ENCODE peak calls at places on chromosomes 5 and 9, in seven cellular contexts. One of them, this sample, is unnamed. For H3K27me3 and H3K4me1, the result is how much of the 10 kb centered on the place peaks cover.

GRCh38 chr9:90795879-90796317 is 5.7 kb upstream of the SYK start:
- DNase-seq in CD8-positive, alpha-beta memory T cell: no peak
- DNase-seq in endothelial cell of umbilical vein: no peak
- DNase-seq in fibroblast of lung: no peak
- DNase-seq in GM23248: no peak
- DNase-seq in right cardiac atrium: no peak
- DNase-seq in ovary: no peak
- DNase-seq in this sample: no peak

GRCh38 chr9:80410106-80410505 is 838.3 kb downstream of the TLE4 start:
- DNase-seq in fibroblast of lung: peak
- DNase-seq in CD8-positive, alpha-beta memory T cell: no peak
- DNase-seq in ovary: peak
- DNase-seq in right cardiac atrium: no peak
- DNase-seq in endothelial cell of umbilical vein: no peak
- DNase-seq in GM23248: no peak
- DNase-seq in this sample: no peak

GRCh38 chr5:94707359-94707758 is 88.9 kb downstream of the SLF1 start:
- DNase-seq in right cardiac atrium: no peak
- DNase-seq in fibroblast of lung: no peak
- DNase-seq in GM23248: no peak
- DNase-seq in CD8-positive, alpha-beta memory T cell: no peak
- DNase-seq in ovary: no peak
- DNase-seq in endothelial cell of umbilical vein: peak
- DNase-seq in this sample: no peak

GRCh38 chr9:96158147-96158546 is 143.8 kb downstream of the HSD17B3 start:
- DNase-seq in endothelial cell of umbilical vein: no peak
- DNase-seq in ovary: no peak
- DNase-seq in right cardiac atrium: no peak
- DNase-seq in GM23248: no peak
- DNase-seq in fibroblast of lung: no peak
- DNase-seq in CD8-positive, alpha-beta memory T cell: no peak
- DNase-seq in this sample: no peak

GRCh38 chr9:134190232-134191121 is 26.1 kb upstream of the RNU6ATAC start:
- DNase-seq in endothelial cell of umbilical vein: no peak
- DNase-seq in CD8-positive, alpha-beta memory T cell: no peak
- DNase-seq in fibroblast of lung: no peak
- DNase-seq in GM23248: no peak
- DNase-seq in ovary: peak
- DNase-seq in right cardiac atrium: peak
- DNase-seq in this sample: no peak

GRCh38 chr9:80146466-80146865 is 574.7 kb downstream of the TLE4 start:
- DNase-seq in endothelial cell of umbilical vein: no peak
- DNase-seq in CD8-positive, alpha-beta memory T cell: no peak
- DNase-seq in ovary: no peak
- DNase-seq in right cardiac atrium: no peak
- DNase-seq in fibroblast of lung: peak
- DNase-seq in GM23248: peak
- DNase-seq in this sample: no peak

GRCh38 chr9:37953775-37954437 is 50.0 kb upstream of the SLC25A51 start:
- DNase-seq in right cardiac atrium: no peak
- DNase-seq in GM23248: peak
- DNase-seq in CD8-positive, alpha-beta memory T cell: no peak
- DNase-seq in ovary: peak
- DNase-seq in endothelial cell of umbilical vein: peak
- DNase-seq in fibroblast of lung: peak
- DNase-seq in this sample: no peak

GRCh38 chr9:87850405-87850804 is 32.3 kb upstream of the SPATA31E1 start:
- DNase-seq in fibroblast of lung: peak
- DNase-seq in right cardiac atrium: no peak
- DNase-seq in endothelial cell of umbilical vein: no peak
- DNase-seq in ovary: no peak
- DNase-seq in GM23248: peak
- DNase-seq in CD8-positive, alpha-beta memory T cell: no peak
- DNase-seq in this sample: no peak

GRCh38 chr5:106290841-106291240 is 1379.9 kb downstream of the EFNA5 start:
- DNase-seq in endothelial cell of umbilical vein: no peak
- DNase-seq in ovary: no peak
- DNase-seq in fibroblast of lung: peak
- DNase-seq in GM23248: peak
- DNase-seq in right cardiac atrium: no peak
- DNase-seq in CD8-positive, alpha-beta memory T cell: no peak
- DNase-seq in this sample: no peak

GRCh38 chr5:110510146-110510545 is 216.3 kb downstream of the TMEM232 start:
- DNase-seq in endothelial cell of umbilical vein: no peak
- DNase-seq in right cardiac atrium: no peak
- DNase-seq in GM23248: peak
- DNase-seq in CD8-positive, alpha-beta memory T cell: no peak
- DNase-seq in ovary: no peak
- DNase-seq in fibroblast of lung: no peak
- DNase-seq in this sample: no peak

GRCh38 chr5:132012385-132013005 is 1.0 kb upstream of the ACSL6 start:
- DNase-seq in right cardiac atrium: peak
- DNase-seq in endothelial cell of umbilical vein: peak
- DNase-seq in ovary: peak
- DNase-seq in fibroblast of lung: peak
- DNase-seq in GM23248: peak
- DNase-seq in CD8-positive, alpha-beta memory T cell: no peak
- DNase-seq in this sample: no peak

DNA sequence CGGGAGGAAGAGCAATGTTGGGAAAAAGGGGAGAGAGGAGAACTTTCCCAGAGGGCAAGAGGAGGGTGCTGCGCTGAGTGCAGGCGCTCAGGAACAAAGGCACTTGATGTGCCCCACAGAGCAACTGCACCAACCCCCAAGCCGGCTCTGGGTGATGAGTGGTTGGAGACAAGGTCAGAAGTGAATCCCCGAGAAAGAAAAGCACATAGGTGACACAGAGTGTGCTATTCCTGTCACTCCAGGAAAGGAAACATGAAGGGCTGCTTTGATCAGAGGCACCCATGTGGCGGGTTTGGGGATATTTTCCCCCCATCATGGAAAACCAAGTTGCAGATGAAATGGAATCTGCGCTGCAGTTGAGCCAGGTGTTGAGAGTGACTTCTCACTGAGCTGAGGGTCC is 20.7 kb upstream of the SLC25A48 start:
- DNase-seq in GM23248: no peak
- DNase-seq in right cardiac atrium: peak
- DNase-seq in ovary: no peak
- DNase-seq in fibroblast of lung: no peak
- DNase-seq in endothelial cell of umbilical vein: no peak
- DNase-seq in CD8-positive, alpha-beta memory T cell: no peak
- DNase-seq in this sample: no peak
- H3K27me3 ChIP-seq in GM23248: under half
- H3K27me3 ChIP-seq in right cardiac atrium: under half
- H3K27me3 ChIP-seq in ovary: under half
- H3K27me3 ChIP-seq in fibroblast of lung: under half
- H3K27me3 ChIP-seq in endothelial cell of umbilical vein: under half
- H3K27me3 ChIP-seq in CD8-positive, alpha-beta memory T cell: under half
- H3K27me3 ChIP-seq in this sample: under half

GRCh38 chr9:113613815-113614413 is 150.4 kb downstream of the RGS3 start:
- DNase-seq in GM23248: no peak
- DNase-seq in right cardiac atrium: no peak
- DNase-seq in endothelial cell of umbilical vein: no peak
- DNase-seq in fibroblast of lung: no peak
- DNase-seq in ovary: peak
- DNase-seq in CD8-positive, alpha-beta memory T cell: no peak
- DNase-seq in this sample: no peak

GRCh38 chr9:113616116-113616515 is 152.6 kb downstream of the RGS3 start:
- DNase-seq in right cardiac atrium: peak
- DNase-seq in endothelial cell of umbilical vein: no peak
- DNase-seq in fibroblast of lung: no peak
- DNase-seq in ovary: peak
- DNase-seq in CD8-positive, alpha-beta memory T cell: no peak
- DNase-seq in GM23248: no peak
- DNase-seq in this sample: no peak

GRCh38 chr9:113616716-113617496 is 153.4 kb downstream of the RGS3 start:
- DNase-seq in GM23248: no peak
- DNase-seq in CD8-positive, alpha-beta memory T cell: no peak
- DNase-seq in fibroblast of lung: no peak
- DNase-seq in right cardiac atrium: no peak
- DNase-seq in endothelial cell of umbilical vein: no peak
- DNase-seq in ovary: peak
- DNase-seq in this sample: no peak

GRCh38 chr9:113612828-113613227 is 149.3 kb downstream of the RGS3 start:
- DNase-seq in fibroblast of lung: no peak
- DNase-seq in ovary: peak
- DNase-seq in right cardiac atrium: peak
- DNase-seq in endothelial cell of umbilical vein: no peak
- DNase-seq in GM23248: no peak
- DNase-seq in CD8-positive, alpha-beta memory T cell: no peak
- DNase-seq in this sample: no peak

GRCh38 chr9:113614843-113615648 is 151.5 kb downstream of the RGS3 start:
- DNase-seq in fibroblast of lung: peak
- DNase-seq in CD8-positive, alpha-beta memory T cell: no peak
- DNase-seq in right cardiac atrium: peak
- DNase-seq in GM23248: peak
- DNase-seq in ovary: peak
- DNase-seq in endothelial cell of umbilical vein: no peak
- DNase-seq in this sample: no peak
- H3K4me1 ChIP-seq in fibroblast of lung: under half
- H3K4me1 ChIP-seq in CD8-positive, alpha-beta memory T cell: under half
- H3K4me1 ChIP-seq in right cardiac atrium: under half
- H3K4me1 ChIP-seq in GM23248: under half
- H3K4me1 ChIP-seq in ovary: under half
- H3K4me1 ChIP-seq in endothelial cell of umbilical vein: under half
- H3K4me1 ChIP-seq in this sample: under half

GRCh38 chr5:68251804-68252648 is 36.5 kb downstream of the PIK3R1 start:
- DNase-seq in CD8-positive, alpha-beta memory T cell: no peak
- DNase-seq in ovary: no peak
- DNase-seq in endothelial cell of umbilical vein: no peak
- DNase-seq in right cardiac atrium: no peak
- DNase-seq in GM23248: peak
- DNase-seq in fibroblast of lung: peak
- DNase-seq in this sample: no peak

GRCh38 chr5:68252678-68253520 is 37.3 kb downstream of the PIK3R1 start:
- DNase-seq in GM23248: peak
- DNase-seq in ovary: peak
- DNase-seq in CD8-positive, alpha-beta memory T cell: no peak
- DNase-seq in right cardiac atrium: peak
- DNase-seq in endothelial cell of umbilical vein: peak
- DNase-seq in fibroblast of lung: peak
- DNase-seq in this sample: no peak

GRCh38 chr5:68249520-68249919 is 34.0 kb downstream of the PIK3R1 start:
- DNase-seq in CD8-positive, alpha-beta memory T cell: no peak
- DNase-seq in fibroblast of lung: no peak
- DNase-seq in endothelial cell of umbilical vein: no peak
- DNase-seq in ovary: no peak
- DNase-seq in right cardiac atrium: no peak
- DNase-seq in GM23248: no peak
- DNase-seq in this sample: no peak

GRCh38 chr5:68250662-68251298 is 35.2 kb downstream of the PIK3R1 start:
- DNase-seq in right cardiac atrium: no peak
- DNase-seq in ovary: no peak
- DNase-seq in CD8-positive, alpha-beta memory T cell: no peak
- DNase-seq in GM23248: no peak
- DNase-seq in endothelial cell of umbilical vein: peak
- DNase-seq in fibroblast of lung: no peak
- DNase-seq in this sample: no peak

DNA sequence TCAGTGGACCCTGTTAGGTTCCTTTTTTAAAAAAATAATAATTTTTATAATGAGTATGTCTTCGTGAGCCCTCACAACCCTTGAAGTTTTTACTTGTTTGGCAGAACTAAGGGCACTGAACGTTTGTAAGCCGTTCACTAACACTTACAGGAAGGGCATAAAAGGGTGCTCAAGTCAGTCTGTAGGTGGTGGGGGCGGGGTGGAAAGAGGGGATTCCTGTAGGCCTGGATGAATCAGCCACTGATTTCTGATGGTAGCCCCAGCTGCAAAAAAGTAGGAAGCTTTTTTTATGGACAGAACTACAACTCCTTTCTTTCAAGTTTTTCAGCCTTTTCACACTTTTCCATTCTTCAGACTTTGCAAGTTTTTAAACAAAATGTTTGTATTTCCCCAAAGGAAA is 35.8 kb downstream of the PIK3R1 start:
- DNase-seq in CD8-positive, alpha-beta memory T cell: peak
- DNase-seq in endothelial cell of umbilical vein: peak
- DNase-seq in right cardiac atrium: no peak
- DNase-seq in GM23248: no peak
- DNase-seq in ovary: no peak
- DNase-seq in fibroblast of lung: no peak
- DNase-seq in this sample: no peak
- H3K27me3 ChIP-seq in CD8-positive, alpha-beta memory T cell: under half
- H3K27me3 ChIP-seq in endothelial cell of umbilical vein: under half
- H3K27me3 ChIP-seq in right cardiac atrium: under half
- H3K27me3 ChIP-seq in GM23248: under half
- H3K27me3 ChIP-seq in ovary: under half
- H3K27me3 ChIP-seq in fibroblast of lung: under half
- H3K27me3 ChIP-seq in this sample: under half

GRCh38 chr9:121286973-121287721 is 19.2 kb downstream of the GSN start:
- DNase-seq in right cardiac atrium: peak
- DNase-seq in ovary: peak
- DNase-seq in CD8-positive, alpha-beta memory T cell: no peak
- DNase-seq in endothelial cell of umbilical vein: peak
- DNase-seq in fibroblast of lung: peak
- DNase-seq in GM23248: peak
- DNase-seq in this sample: peak
- H3K4me1 ChIP-seq in right cardiac atrium: half or more
- H3K4me1 ChIP-seq in ovary: half or more
- H3K4me1 ChIP-seq in CD8-positive, alpha-beta memory T cell: under half
- H3K4me1 ChIP-seq in endothelial cell of umbilical vein: half or more
- H3K4me1 ChIP-seq in fibroblast of lung: under half
- H3K4me1 ChIP-seq in GM23248: half or more
- H3K4me1 ChIP-seq in this sample: half or more